ENCODE peak calls at places on chromosomes 11 and 22, in seven cellular contexts. L is colonic mucosa, F is epithelial cell of esophagus, S is PC-3, I is activated B cell treated with CpG ODN at 0.5 μM for 24 hours, G is neural crest cell, Z is bronchial epithelial cell. R is an unnamed sample.

GRCh38 chr11:65425105-65425970 is 2.7 kb downstream of the NEAT1 start:
- DNase-seq in L (peak), F (peak), S (peak), I (no peak), G (no peak), Z (peak), R (no peak)

GRCh38 chr11:78783846-78784245 is 209.2 kb upstream of the NARS2 start:
- DNase-seq in L (no peak), F (no peak), S (no peak), I (no peak), G (no peak), Z (no peak), R (no peak)

GRCh38 chr11:119484741-119485605 is 62.0 kb upstream of the THY1 start:
- DNase-seq in L (no peak), F (peak), S (no peak), I (no peak), G (no peak), Z (no peak), R (no peak)

GRCh38 chr11:94400839-94401772 is at the start of gene GPR83:
- DNase-seq in L (no peak), F (peak), S (no peak), I (no peak), G (peak), Z (no peak), R (peak)

GRCh38 chr11:6523253-6523652 is 26.2 kb downstream of the DNHD1 start:
- DNase-seq in L (no peak), F (peak), S (peak), I (no peak), G (no peak), Z (peak), R (no peak)

GRCh38 chr22:37566329-37566837 is 6.1 kb downstream of the CDC42EP1 start:
- DNase-seq in L (no peak), F (no peak), S (no peak), I (peak), G (no peak), Z (no peak), R (peak)

GRCh38 chr11:33449798-33450197 is 192.6 kb downstream of the HIPK3 start:
- DNase-seq in L (no peak), F (no peak), S (peak), I (no peak), G (no peak), Z (no peak), R (no peak)

GRCh38 chr11:66547662-66548009 is 933 bp downstream of the ACTN3 start:
- DNase-seq in L (no peak), F (no peak), S (no peak), I (no peak), G (no peak), Z (no peak), R (no peak)

GRCh38 chr11:12696911-12697581 is 22.8 kb downstream of the TEAD1 start:
- DNase-seq in L (no peak), F (peak), S (peak), I (no peak), G (no peak), Z (peak), R (no peak)

GRCh38 chr22:49958462-49958921 is 2.1 kb upstream of the PIM3 start:
- DNase-seq in L (no peak), F (no peak), S (no peak), I (no peak), G (no peak), Z (no peak), R (no peak)

GRCh38 chr11:29432719-29433325 is 584.0 kb downstream of the KCNA4 start:
- DNase-seq in L (no peak), F (peak), S (peak), I (no peak), G (peak), Z (peak), R (no peak)

GRCh38 chr11:102545701-102546100 is 15.2 kb upstream of the MMP7 start:
- DNase-seq in L (no peak), F (peak), S (peak), I (no peak), G (no peak), Z (no peak), R (no peak)

GRCh38 chr11:75633409-75634011 is 35.3 kb downstream of the MAP6 start:
- DNase-seq in L (no peak), F (no peak), S (no peak), I (no peak), G (no peak), Z (no peak), R (no peak)

GRCh38 chr11:64306876-64307622 is 1.7 kb downstream of the ESRRA start:
- DNase-seq in L (peak), F (no peak), S (no peak), I (no peak), G (no peak), Z (no peak), R (no peak)

GRCh38 chr11:58059011-58059358 is 28.2 kb downstream of the OR6Q1 start:
- DNase-seq in L (no peak), F (peak), S (peak), I (no peak), G (no peak), Z (peak), R (no peak)

GRCh38 chr11:83069441-83070043 is 2.2 kb downstream of the RAB30 start:
- DNase-seq in L (no peak), F (no peak), S (no peak), I (no peak), G (no peak), Z (no peak), R (no peak)

GRCh38 chr22:26480611-26480932 is 3.0 kb downstream of the HPS4 start:
- DNase-seq in L (no peak), F (no peak), S (no peak), I (no peak), G (no peak), Z (no peak), R (no peak)

GRCh38 chr11:120344302-120345004 is 8.2 kb downstream of the ARHGEF12 start:
- DNase-seq in L (peak), F (peak), S (peak), I (no peak), G (no peak), Z (peak), R (no peak)

GRCh38 chr11:12125609-12126149 is 15.3 kb downstream of the MICAL2 start:
- DNase-seq in L (no peak), F (peak), S (peak), I (no peak), G (no peak), Z (peak), R (no peak)

GRCh38 chr22:22067192-22067591 is 84.6 kb upstream of the TOP3B start:
- DNase-seq in L (no peak), F (no peak), S (no peak), I (no peak), G (no peak), Z (no peak), R (no peak)

GRCh38 chr11:14288189-14288935 is 70.6 kb downstream of the RRAS2 start:
- DNase-seq in L (no peak), F (peak), S (peak), I (no peak), G (no peak), Z (peak), R (no peak)

GRCh38 chr22:50626856-50627451 is 998 bp downstream of the ARSA start:
- DNase-seq in L (peak), F (no peak), S (no peak), I (no peak), G (no peak), Z (no peak), R (no peak)

GRCh38 chr11:126061707-126062678 is 673 bp downstream of the CDON start:
- DNase-seq in L (peak), F (peak), S (peak), I (no peak), G (peak), Z (peak), R (no peak)

GRCh38 chr11:46686886-46687810 is 13.3 kb downstream of the ARHGAP1 start:
- DNase-seq in L (no peak), F (peak), S (no peak), I (no peak), G (no peak), Z (peak), R (peak)

GRCh38 chr22:28955817-28956216 is 72.4 kb downstream of the ZNRF3 start:
- DNase-seq in L (no peak), F (no peak), S (no peak), I (no peak), G (no peak), Z (no peak), R (no peak)

GRCh38 chr11:34266090-34266912 is 91.5 kb downstream of the ABTB2 start:
- DNase-seq in L (no peak), F (peak), S (peak), I (no peak), G (no peak), Z (no peak), R (peak)

GRCh38 chr11:2714463-2714800 is 14.6 kb upstream of the KCNQ1OT1 start:
- DNase-seq in L (no peak), F (no peak), S (no peak), I (no peak), G (no peak), Z (no peak), R (peak)

GRCh38 chr11:75198278-75198948 is 42.2 kb upstream of the TPBGL start:
- DNase-seq in L (no peak), F (peak), S (no peak), I (no peak), G (no peak), Z (peak), R (no peak)

GRCh38 chr11:17906436-17906835 is 106.4 kb downstream of the SERGEF start:
- DNase-seq in L (no peak), F (peak), S (peak), I (no peak), G (no peak), Z (no peak), R (no peak)

GRCh38 chr22:31150615-31151014 is 9.4 kb upstream of the RNF185 start:
- DNase-seq in L (no peak), F (no peak), S (peak), I (no peak), G (no peak), Z (no peak), R (no peak)
- TF ChIP-seq CTCF in L (no peak), F (peak), S (peak), I (no peak), G (peak), Z (peak), R (no peak)

DNA sequence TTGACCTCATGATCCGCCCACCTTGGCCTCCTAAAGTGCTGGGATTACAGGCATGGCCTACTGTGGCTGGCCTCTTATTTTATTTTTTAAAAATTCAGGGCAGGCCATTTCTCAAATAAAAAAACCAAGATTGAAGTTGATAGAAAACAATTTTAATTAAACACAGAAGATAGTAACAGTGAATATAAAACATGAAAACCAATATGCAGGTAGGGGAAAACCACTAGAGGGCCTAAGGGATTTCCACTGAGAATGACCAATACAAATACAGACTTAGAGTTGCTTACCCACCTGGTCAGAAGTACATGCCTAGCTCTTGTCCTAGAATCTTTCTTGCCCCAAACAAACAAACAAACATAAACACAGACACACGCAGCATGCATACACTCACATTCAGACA is 1.7 kb upstream of the RTCB start:
- DNase-seq in L (no peak), F (peak), S (peak), I (no peak), G (no peak), Z (peak), R (no peak)
- TF ChIP-seq CTCF in L (peak), F (peak), S (peak), I (no peak), G (peak), Z (peak), R (peak)

GRCh38 chr11:62459080-62459479 is 40.2 kb downstream of the SCGB1A1 start:
- DNase-seq in L (no peak), F (no peak), S (no peak), I (no peak), G (no peak), Z (no peak), R (no peak)
- TF ChIP-seq CTCF in L (no peak), F (no peak), S (no peak), I (no peak), G (no peak), Z (no peak), R (no peak)

DNA sequence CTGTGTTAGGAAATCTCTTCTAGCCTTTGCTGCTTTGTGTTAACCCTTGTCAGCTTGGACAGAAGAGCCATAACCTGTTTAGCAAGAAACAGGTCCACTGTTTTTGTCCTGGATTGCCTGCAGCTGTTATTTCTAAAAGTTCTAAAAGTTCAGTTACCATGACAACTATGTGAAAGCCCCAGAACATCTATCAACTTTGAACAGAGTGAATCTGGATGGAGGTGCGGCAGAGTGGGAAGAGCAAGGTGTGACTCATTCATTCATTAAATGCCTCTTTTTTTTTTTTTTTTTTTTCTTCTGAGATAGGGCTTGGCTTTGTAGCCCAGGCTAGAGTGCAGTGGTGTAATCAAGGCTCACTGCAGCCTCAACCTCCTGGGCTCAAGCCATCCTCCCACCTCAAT is 50.5 kb downstream of the RBX1 start:
- DNase-seq in L (no peak), F (peak), S (peak), I (no peak), G (no peak), Z (peak), R (no peak)
- TF ChIP-seq CTCF in L (no peak), F (no peak), S (no peak), I (no peak), G (no peak), Z (no peak), R (no peak)

DNA sequence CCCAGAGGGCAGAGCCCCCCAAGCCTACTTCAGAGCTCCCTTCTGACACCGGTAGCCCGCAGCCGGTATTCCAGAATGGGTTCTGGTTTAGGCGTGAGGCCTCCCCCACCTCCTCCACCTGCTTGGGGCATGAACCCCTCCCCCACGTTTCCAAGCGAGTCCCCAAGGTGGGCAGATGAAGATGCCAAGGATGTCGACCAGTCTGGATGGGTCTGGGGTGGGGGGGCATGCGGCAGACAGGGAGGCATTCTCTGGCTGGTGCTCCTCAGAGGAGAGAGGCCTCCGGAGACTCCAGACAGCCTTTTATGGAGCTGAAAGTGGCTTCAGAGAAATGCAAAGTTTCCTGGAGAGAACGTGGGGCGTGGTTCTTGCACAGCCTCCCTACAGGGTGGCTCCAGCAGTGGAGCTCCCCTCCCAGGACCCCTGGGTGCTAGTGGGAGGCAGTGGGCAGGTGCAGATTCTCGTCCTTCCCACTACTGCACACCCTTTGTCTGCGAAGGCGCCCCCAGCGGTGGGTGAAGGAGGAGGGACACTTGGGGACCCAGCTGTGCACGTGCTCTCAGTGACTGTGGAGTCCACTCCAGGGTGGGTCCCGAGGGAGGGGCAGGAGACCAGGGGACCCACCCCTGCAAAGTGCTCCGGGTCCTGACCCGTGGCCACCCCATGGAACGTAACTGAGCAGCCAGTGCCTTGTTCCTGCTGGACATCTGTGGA is 4.2 kb downstream of the CCND1 start:
- DNase-seq in L (no peak), F (no peak), S (peak), I (no peak), G (no peak), Z (no peak), R (no peak)
- TF ChIP-seq CTCF in L (no peak), F (no peak), S (peak), I (no peak), G (no peak), Z (peak), R (no peak)

GRCh38 chr22:23888615-23889401 is 5.4 kb upstream of the MIF start:
- DNase-seq in L (no peak), F (no peak), S (peak), I (no peak), G (no peak), Z (no peak), R (no peak)
- TF ChIP-seq CTCF in L (no peak), F (peak), S (peak), I (no peak), G (no peak), Z (peak), R (no peak)

R was measured in heart left ventricle.